ENCODE peak calls at places on chromosomes 1 and 21, in eight cellular contexts. H is endothelial cell, F is ELR, N is HEK293T, O is HS-27A, B is left cardiac atrium, M is cardiac fibroblast, L is hypothalamus. E is an unnamed sample.

GRCh38 chr1:2591581-2592261 is 5.1 kb downstream of the PRXL2B start:
- DNase-seq in M (no peak), L (no peak), N (no peak), O (no peak), B (no peak), F (no peak), H (no peak), E (no peak)

GRCh38 chr1:1678581-1679380 is 13.8 kb downstream of the SLC35E2B start:
- DNase-seq in F (peak), B (no peak), N (no peak), H (peak), M (no peak), L (no peak), O (no peak), E (no peak)

GRCh38 chr1:203142684-203143408 is 15.3 kb downstream of the ADORA1 start:
- DNase-seq in O (no peak), N (no peak), F (no peak), B (no peak), L (no peak), H (no peak), M (no peak), E (no peak)

GRCh38 chr1:19319196-19319595 is 7.1 kb downstream of the SLC66A1 start:
- DNase-seq in M (no peak), L (no peak), N (no peak), O (no peak), H (no peak), B (no peak), F (no peak), E (no peak)

GRCh38 chr1:39590546-39590945 is 14.0 kb upstream of the PABPC4 start:
- DNase-seq in N (no peak), F (peak), L (no peak), O (no peak), M (peak), H (no peak), B (no peak), E (no peak)

GRCh38 chr1:203682401-203683383 is 56.1 kb downstream of the ATP2B4 start:
- DNase-seq in O (no peak), B (no peak), H (peak), N (no peak), M (no peak), L (no peak), F (peak), E (no peak)

GRCh38 chr21:32494946-32495703 is 82.6 kb downstream of the EVA1C start:
- DNase-seq in M (peak), L (no peak), O (peak), B (no peak), N (no peak), F (peak), H (no peak), E (no peak)

GRCh38 chr1:39895096-39895495 is 6.6 kb downstream of the MYCL start:
- DNase-seq in H (no peak), N (no peak), O (no peak), M (no peak), F (no peak), B (no peak), L (no peak), E (no peak)

GRCh38 chr1:212228076-212228475 is 57.1 kb upstream of the PPP2R5A start:
- DNase-seq in M (no peak), H (no peak), O (no peak), B (no peak), F (peak), L (no peak), N (no peak), E (no peak)